ENCODE peak calls at places on chromosomes 6 and 20, in nine cellular contexts. D is SW 1271; F is iris pigment epithelial cell; L is stimulated activated CD4-positive, alpha-beta T cell treated with anti-CD3 and anti-CD28 coated beads, Interleukin-15, amount 100 ng/mL, for 1 hour; T is activated naive CD4-positive, alpha-beta T cell; H is H54; K is fibroblast of lung; R is putamen; I is IMR-90. X is an unnamed sample.
A peak's percentile ranks its signal among the peaks of the same experiment; 100 is the strongest.

GRCh38 chr6:100176321-100176950 is 182.4 kb upstream of the MCHR2 start:
- DNase-seq in D (no peak), F (peak; percentile 80), L (no peak), T (no peak), H (no peak), K (peak; percentile 62), R (no peak), I (peak; percentile 74), X (peak; percentile 8)

GRCh38 chr20:44644384-44645131 is 6.9 kb downstream of the ADA start:
- DNase-seq in D (no peak), F (no peak), L (no peak), T (no peak), H (no peak), K (no peak), R (no peak), I (no peak), X (no peak)

GRCh38 chr20:37781626-37782025 is 87.8 kb downstream of the CTNNBL1 start:
- DNase-seq in D (no peak), F (peak; percentile 10), L (no peak), T (no peak), H (no peak), K (peak; percentile 4), R (no peak), I (peak; percentile 12), X (no peak)

GRCh38 chr6:170024940-170025339 is 265.9 kb downstream of the DLL1 start:
- DNase-seq in D (no peak), F (peak; percentile 6), L (no peak), T (no peak), H (no peak), K (no peak), R (no peak), I (peak; percentile 58), X (no peak)

GRCh38 chr6:19736066-19736465 is 101.1 kb upstream of the ID4 start:
- DNase-seq in D (no peak), F (no peak), L (no peak), T (no peak), H (no peak), K (no peak), R (no peak), I (no peak), X (no peak)

GRCh38 chr6:36427781-36428345 is 14.8 kb downstream of the PXT1 start:
- DNase-seq in D (no peak), F (peak; percentile 77), L (no peak), T (no peak), H (no peak), K (peak; percentile 48), R (no peak), I (peak; percentile 63), X (no peak)

GRCh38 chr6:28212510-28213212 is 12.4 kb upstream of the ZSCAN9 start:
- DNase-seq in D (no peak), F (peak; percentile 84), L (no peak), T (no peak), H (peak; percentile 55), K (peak; percentile 83), R (no peak), I (peak; percentile 90), X (peak; percentile 80)

GRCh38 chr6:124002377-124003081 is 198.9 kb downstream of the NKAIN2 start:
- DNase-seq in D (no peak), F (peak; percentile 15), L (no peak), T (no peak), H (no peak), K (peak; percentile 30), R (peak; percentile 80), I (no peak), X (no peak)

GRCh38 chr20:59159091-59159821 is 4.4 kb upstream of the ZNF831 start:
- DNase-seq in D (no peak), F (no peak), L (peak; percentile 43), T (peak; percentile 39), H (no peak), K (no peak), R (no peak), I (no peak), X (no peak)

GRCh38 chr6:30883743-30884520 is at the start of gene DDR1:
- DNase-seq in D (no peak), F (peak; percentile 60), L (no peak), T (peak; percentile 21), H (peak; percentile 59), K (peak; percentile 60), R (peak; percentile 88), I (peak; percentile 54), X (no peak)

GRCh38 chr20:33192912-33193501 is 24.1 kb upstream of the BPIFA3 start:
- DNase-seq in D (no peak), F (no peak), L (no peak), T (no peak), H (no peak), K (no peak), R (no peak), I (no peak), X (no peak)

GRCh38 chr6:6785163-6785521 is 196.6 kb downstream of the LY86 start:
- DNase-seq in D (no peak), F (peak; percentile 18), L (no peak), T (no peak), H (no peak), K (peak; percentile 7), R (no peak), I (no peak), X (no peak)

GRCh38 chr6:115885636-115886366 is 174.9 kb downstream of the FRK start:
- DNase-seq in D (no peak), F (no peak), L (no peak), T (no peak), H (no peak), K (no peak), R (no peak), I (no peak), X (no peak)

GRCh38 chr6:143346004-143346403 is 104.5 kb downstream of the ADAT2 start:
- DNase-seq in D (no peak), F (no peak), L (no peak), T (no peak), H (no peak), K (no peak), R (no peak), I (no peak), X (no peak)

GRCh38 chr20:23327617-23328333 is 22.8 kb upstream of the NXT1 start:
- DNase-seq in D (no peak), F (no peak), L (no peak), T (no peak), H (no peak), K (no peak), R (no peak), I (no peak), X (no peak)

GRCh38 chr6:169831450-169832246 is 80.2 kb downstream of the ERMARD start:
- DNase-seq in D (no peak), F (peak; percentile 43), L (peak; percentile 32), T (peak; percentile 62), H (peak; percentile 42), K (peak; percentile 34), R (peak; percentile 54), I (peak; percentile 36), X (peak; percentile 38)

GRCh38 chr20:3461191-3461874 is 9.5 kb upstream of the ATRN start:
- DNase-seq in D (no peak), F (peak; percentile 65), L (no peak), T (no peak), H (no peak), K (no peak), R (no peak), I (peak; percentile 49), X (no peak)

GRCh38 chr6:38131527-38131965 is 312.0 kb downstream of the ZFAND3 start:
- DNase-seq in D (no peak), F (peak; percentile 96), L (no peak), T (no peak), H (peak; percentile 50), K (peak; percentile 99), R (no peak), I (peak; percentile 99), X (no peak)

GRCh38 chr6:12419626-12420272 is 129.6 kb downstream of the EDN1 start:
- DNase-seq in D (no peak), F (no peak), L (no peak), T (no peak), H (no peak), K (no peak), R (no peak), I (peak; percentile 20), X (no peak)

GRCh38 chr6:134172020-134172766 is 119.8 kb upstream of the SLC2A12 start:
- DNase-seq in D (no peak), F (peak; percentile 30), L (no peak), T (no peak), H (no peak), K (no peak), R (no peak), I (peak; percentile 17), X (no peak)

GRCh38 chr20:58102744-58103516 is 125.5 kb downstream of the ANKRD60 start:
- DNase-seq in D (no peak), F (no peak), L (no peak), T (no peak), H (peak; percentile 32), K (peak; percentile 86), R (peak; percentile 7), I (no peak), X (no peak)

GRCh38 chr20:38242848-38243449 is 17.6 kb downstream of the KIAA1755 start:
- DNase-seq in D (peak; percentile 41), F (no peak), L (no peak), T (no peak), H (no peak), K (no peak), R (no peak), I (no peak), X (peak; percentile 48)

GRCh38 chr20:58467572-58468330 is 47.4 kb downstream of the APCDD1L start:
- DNase-seq in D (no peak), F (no peak), L (no peak), T (no peak), H (no peak), K (no peak), R (no peak), I (no peak), X (no peak)

GRCh38 chr20:13221673-13222318 is 722 bp downstream of the ISM1 start:
- DNase-seq in D (no peak), F (peak; percentile 68), L (peak; percentile 48), T (peak; percentile 44), H (no peak), K (peak; percentile 59), R (peak; percentile 3), I (peak; percentile 43), X (peak; percentile 13)

GRCh38 chr6:105036371-105036770 is 79.5 kb downstream of the LIN28B start:
- DNase-seq in D (no peak), F (no peak), L (no peak), T (no peak), H (no peak), K (no peak), R (no peak), I (no peak), X (no peak)